ENCODE peak calls at places on chromosomes 11 and 22, in four cellular contexts. B is mammary epithelial cell, G is colonic mucosa, Y is neuronal stem cell. X is an unnamed sample. For H3K4me1 and H3K36me3, the result is how much of the 10 kb centered on the place peaks cover.

GRCh38 chr11:44301856-44302231 is 8.1 kb downstream of the ALX4 start:
- DNase-seq in G (no peak), Y (no peak), B (peak), X (no peak)

GRCh38 chr11:74720596-74721478 is 10.4 kb downstream of the CHRDL2 start:
- DNase-seq in G (peak), Y (no peak), B (no peak), X (peak)

GRCh38 chr11:23278121-23278520 is 417.8 kb upstream of the CCDC179 start:
- DNase-seq in G (no peak), Y (no peak), B (peak), X (no peak)

GRCh38 chr11:32436751-32437405 is 1.5 kb upstream of the WT1 start:
- DNase-seq in Y (no peak), B (no peak), G (no peak), X (no peak)

GRCh38 chr11:8227156-8228152 is 36.2 kb downstream of the LMO1 start:
- DNase-seq in Y (no peak), B (peak), G (no peak), X (no peak)

GRCh38 chr11:61962213-61963015 is 5.0 kb downstream of the FTH1 start:
- DNase-seq in B (no peak), Y (no peak), G (no peak), X (no peak)

GRCh38 chr11:110878513-110878912 is 166.3 kb upstream of the ARHGAP20 start:
- DNase-seq in G (no peak), Y (no peak), B (no peak), X (no peak)

GRCh38 chr11:64428685-64429084 is 69.7 kb downstream of the RPS6KA4 start:
- DNase-seq in B (no peak), Y (no peak), G (no peak), X (no peak)

GRCh38 chr11:69442807-69443137 is 38.7 kb upstream of the LINC01488 start:
- DNase-seq in G (peak), B (no peak), Y (no peak), X (no peak)

GRCh38 chr11:2691991-2692841 is 7.6 kb downstream of the KCNQ1OT1 start:
- DNase-seq in Y (no peak), G (no peak), B (no peak), X (no peak)

GRCh38 chr22:36930041-36930935 is 16.9 kb downstream of the CSF2RB start:
- DNase-seq in Y (no peak), G (no peak), B (no peak), X (no peak)

GRCh38 chr22:23401910-23402274 is 178.2 kb downstream of the IGLL1 start:
- DNase-seq in Y (no peak), B (peak), G (peak), X (no peak)

GRCh38 chr11:130025371-130025770 is 22.7 kb upstream of the PRDM10 start:
- DNase-seq in B (no peak), Y (no peak), G (no peak), X (no peak)

GRCh38 chr11:110903830-110904229 is 191.6 kb upstream of the ARHGAP20 start:
- DNase-seq in B (no peak), G (no peak), Y (no peak), X (no peak)

GRCh38 chr11:1149545-1149944 is 8.2 kb upstream of the MUC5AC start:
- DNase-seq in G (peak), Y (no peak), B (no peak), X (no peak)

GRCh38 chr11:114496915-114497314 is 57.6 kb downstream of the REXO2 start:
- DNase-seq in B (no peak), Y (no peak), G (no peak), X (no peak)

GRCh38 chr11:93652161-93652597 is 9.3 kb upstream of the CEP295 start:
- DNase-seq in G (peak), B (peak), Y (peak), X (peak)

GRCh38 chr11:8352090-8352489 is 88.4 kb upstream of the LMO1 start:
- DNase-seq in G (no peak), B (no peak), Y (no peak), X (no peak)

GRCh38 chr22:46508391-46508999 is 28.9 kb downstream of the CELSR1 start:
- DNase-seq in B (no peak), G (no peak), Y (no peak), X (no peak)

GRCh38 chr22:46512683-46513082 is 24.7 kb downstream of the CELSR1 start:
- DNase-seq in G (no peak), B (no peak), Y (no peak), X (no peak)

GRCh38 chr22:46511391-46512370 is 25.7 kb downstream of the CELSR1 start:
- DNase-seq in Y (no peak), B (no peak), G (no peak), X (no peak)

GRCh38 chr22:46507451-46508390 is 29.7 kb downstream of the CELSR1 start:
- DNase-seq in B (no peak), G (no peak), Y (no peak), X (no peak)

DNA sequence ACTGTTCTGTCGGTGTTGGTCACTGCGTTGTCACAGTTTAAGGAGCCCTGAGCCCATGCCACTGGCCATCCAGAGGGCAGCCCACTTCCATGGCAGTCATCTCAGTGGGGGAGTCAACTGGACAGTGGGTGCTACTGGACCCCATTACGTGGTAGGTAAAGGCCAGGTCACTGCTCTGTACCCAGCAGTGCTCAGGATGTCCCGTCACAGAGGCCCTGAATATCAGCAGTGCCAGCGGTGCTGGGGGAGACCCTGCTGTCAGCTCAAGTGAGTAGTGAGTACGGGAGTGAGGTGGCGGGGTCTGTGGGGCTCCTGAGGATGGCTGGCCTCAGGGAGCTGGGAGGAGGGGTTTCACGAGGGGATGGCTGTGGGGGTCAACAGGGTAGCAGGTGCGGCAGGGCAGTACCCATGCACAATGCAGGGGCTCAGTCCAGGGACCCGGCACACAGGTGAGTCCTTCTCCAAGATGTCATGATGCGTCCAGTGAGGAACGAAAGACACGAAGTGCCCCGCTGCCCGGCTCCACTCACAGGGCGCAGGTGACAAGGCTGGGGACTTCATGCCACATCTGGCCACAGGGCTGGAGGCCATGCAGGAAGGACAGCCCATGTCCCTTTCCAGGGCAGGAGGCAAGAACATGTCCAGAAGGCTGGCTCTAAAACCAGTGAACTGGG is 27.9 kb downstream of the CELSR1 start:
- DNase-seq in Y (no peak), B (no peak), G (no peak), X (no peak)
- H3K4me1 ChIP-seq in Y (under half), B (under half), G (under half), X (under half)

DNA sequence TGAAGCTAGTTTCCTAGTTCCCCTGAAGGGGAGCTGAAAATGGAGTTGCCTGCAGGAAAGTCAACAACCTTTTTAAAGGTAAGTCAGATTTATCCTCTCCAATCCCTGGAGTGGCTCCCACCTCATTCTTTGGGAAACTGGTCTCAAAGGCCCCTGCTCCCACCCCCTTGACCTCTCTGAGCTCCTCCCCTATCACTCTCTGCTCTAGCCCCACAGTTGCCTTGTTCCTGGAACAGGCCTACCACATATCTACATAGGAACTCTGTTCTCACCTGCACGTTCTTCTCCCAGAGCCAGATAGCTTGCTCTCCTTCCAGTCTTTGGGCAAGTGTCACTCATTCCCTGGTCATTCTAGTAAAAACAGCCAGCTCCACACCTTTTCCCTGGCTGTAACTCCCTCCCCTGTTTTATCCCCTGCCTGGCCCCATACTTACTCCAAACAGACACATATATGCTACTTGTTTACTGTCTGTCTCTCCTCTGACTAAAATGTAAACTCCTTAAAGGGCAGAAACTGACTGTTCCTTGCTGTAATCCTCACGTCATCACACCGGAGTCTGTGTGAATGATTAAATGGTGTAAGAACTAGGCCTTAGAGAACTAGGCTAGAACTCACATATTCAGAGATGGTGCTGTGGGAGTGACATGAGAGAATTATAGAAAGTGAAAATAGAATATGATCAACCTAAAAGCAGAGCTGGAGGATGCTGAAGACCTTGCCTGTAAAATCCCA is 53.3 kb downstream of the TCF20 start:
- DNase-seq in G (no peak), Y (no peak), B (no peak), X (no peak)
- H3K4me3 ChIP-seq in G (no peak), Y (no peak), B (no peak), X (no peak)

GRCh38 chr11:33712436-33712835 is 11.8 kb upstream of the C11orf91 start:
- DNase-seq in G (peak), B (no peak), Y (no peak), X (no peak)
- H3K36me3 ChIP-seq in G (under half), B (half or more), Y (half or more), X (half or more)

GRCh38 chr22:25753252-25753651 is 11.3 kb downstream of the MYO18B start:
- DNase-seq in Y (no peak), G (no peak), B (no peak), X (no peak)

GRCh38 chr22:25751174-25751581 is 9.2 kb downstream of the MYO18B start:
- DNase-seq in B (no peak), Y (no peak), G (no peak), X (no peak)

GRCh38 chr22:25757686-25758085 is 15.7 kb downstream of the MYO18B start:
- DNase-seq in B (peak), Y (no peak), G (no peak), X (no peak)

GRCh38 chr22:25752615-25753214 is 10.7 kb downstream of the MYO18B start:
- DNase-seq in G (no peak), B (no peak), Y (no peak), X (no peak)

GRCh38 chr22:25754527-25755202 is 12.7 kb downstream of the MYO18B start:
- DNase-seq in Y (no peak), B (no peak), G (no peak), X (peak)
- H3K4me1 ChIP-seq in Y (under half), B (under half), G (under half), X (half or more)

GRCh38 chr11:27514558-27514957 is 8.0 kb upstream of the LIN7C start:
- DNase-seq in B (no peak), Y (no peak), G (no peak), X (no peak)
- H3K4me3 ChIP-seq in B (no peak), Y (no peak), G (no peak), X (no peak)

DNA sequence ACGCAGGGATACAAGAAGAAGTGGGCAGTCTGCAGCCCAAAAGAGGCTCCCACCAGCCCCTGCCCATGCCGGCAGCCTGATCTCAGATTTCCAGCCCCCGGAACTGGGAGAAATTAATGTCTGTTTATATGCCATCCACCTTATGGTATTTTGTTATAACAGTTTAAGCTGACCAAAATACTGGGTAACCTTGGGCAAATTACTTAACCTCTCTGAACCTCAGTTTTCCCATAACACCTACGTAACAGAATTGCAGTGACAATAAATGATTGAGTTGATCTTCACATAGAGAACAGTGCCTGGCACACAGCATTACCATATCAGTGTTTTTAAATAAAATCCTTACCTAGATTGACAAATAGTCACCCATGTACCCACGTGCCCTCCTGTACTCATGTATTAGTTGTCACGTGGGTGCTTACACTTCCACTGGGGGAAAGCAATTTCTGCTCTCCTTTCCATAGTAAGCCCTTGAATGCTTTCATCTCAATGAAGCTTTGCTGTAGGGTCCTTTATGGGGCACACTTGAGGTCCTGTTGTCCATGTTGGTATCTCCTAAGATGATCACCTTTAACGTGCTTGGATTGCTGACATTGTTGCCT is 54.2 kb upstream of the PHF21A start:
- DNase-seq in Y (no peak), G (no peak), B (no peak), X (no peak)
- H3K36me3 ChIP-seq in Y (under half), G (under half), B (under half), X (under half)

DNA sequence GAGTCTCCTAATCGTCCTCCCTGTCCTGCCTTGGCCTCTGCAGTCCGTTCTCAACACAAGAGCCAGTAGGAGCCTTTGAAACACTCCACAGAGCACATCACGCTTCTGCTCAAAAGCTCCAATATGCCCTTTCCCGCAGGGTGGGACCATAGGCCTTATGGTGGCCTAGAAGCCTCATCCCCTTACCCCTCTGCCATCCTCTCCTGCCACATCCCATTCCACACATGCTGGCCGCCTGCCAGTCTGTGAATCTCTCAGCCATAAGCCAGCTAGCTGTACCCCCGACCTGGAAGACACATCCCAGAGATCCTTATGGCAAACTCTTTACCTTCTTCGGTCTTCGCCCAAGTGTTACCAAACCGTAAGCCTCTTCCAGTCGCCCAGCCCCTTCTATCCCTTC is 157.8 kb downstream of the ENTHD1 start:
- DNase-seq in B (no peak), Y (no peak), G (no peak), X (no peak)
- H3K4me1 ChIP-seq in B (under half), Y (under half), G (under half), X (under half)

GRCh38 chr22:46076651-46077339 is 73.5 kb upstream of the PPARA start:
- DNase-seq in Y (no peak), G (no peak), B (peak), X (no peak)

GRCh38 chr22:46075764-46076531 is 74.4 kb upstream of the PPARA start:
- DNase-seq in Y (no peak), G (no peak), B (peak), X (no peak)

GRCh38 chr22:46078241-46079092 is 71.9 kb upstream of the PPARA start:
- DNase-seq in Y (no peak), G (no peak), B (peak), X (peak)

GRCh38 chr22:46079093-46079860 is 71.0 kb upstream of the PPARA start:
- DNase-seq in B (peak), G (no peak), Y (no peak), X (peak)

GRCh38 chr22:46077669-46078099 is 72.6 kb upstream of the PPARA start:
- DNase-seq in G (no peak), Y (no peak), B (peak), X (no peak)
- H3K4me3 ChIP-seq in G (no peak), Y (no peak), B (peak), X (peak)